ENCODE peak calls at places on chromosomes 2 and 18, in ten cellular contexts. One of them, this sample, is unnamed.

GRCh38 chr2:30358351-30358750 is 88.7 kb upstream of the LCLAT1 start:
- DNase-seq in NCI-H1048: no peak
- DNase-seq in stimulated activated CD4-positive, alpha-beta T cell treated with anti-CD3 and anti-CD28 coated beads, Interleukin-12 subunit alpha, Interleukin-12 subunit beta, amount 100 ng/mL, for 4 hours: no peak
- DNase-seq in left ventricle myocardium inferior: no peak
- DNase-seq in A549: no peak
- DNase-seq in Caco-2: no peak
- DNase-seq in ascending aorta: no peak
- DNase-seq in GM23338: no peak
- DNase-seq in activated T-cell treated with anti-CD3 and anti-CD28 coated beads for 1 hour: no peak
- DNase-seq in T-helper 2 cell: no peak
- DNase-seq in this sample: no peak

GRCh38 chr18:69216390-69216789 is 184.3 kb upstream of the DOK6 start:
- DNase-seq in NCI-H1048: no peak
- DNase-seq in stimulated activated CD4-positive, alpha-beta T cell treated with anti-CD3 and anti-CD28 coated beads, Interleukin-12 subunit alpha, Interleukin-12 subunit beta, amount 100 ng/mL, for 4 hours: no peak
- DNase-seq in left ventricle myocardium inferior: no peak
- DNase-seq in A549: no peak
- DNase-seq in Caco-2: no peak
- DNase-seq in ascending aorta: no peak
- DNase-seq in GM23338: no peak
- DNase-seq in activated T-cell treated with anti-CD3 and anti-CD28 coated beads for 1 hour: no peak
- DNase-seq in T-helper 2 cell: no peak
- DNase-seq in this sample: no peak

GRCh38 chr18:5600376-5601071 is 56.7 kb upstream of the EPB41L3 start:
- DNase-seq in NCI-H1048: no peak
- DNase-seq in stimulated activated CD4-positive, alpha-beta T cell treated with anti-CD3 and anti-CD28 coated beads, Interleukin-12 subunit alpha, Interleukin-12 subunit beta, amount 100 ng/mL, for 4 hours: no peak
- DNase-seq in left ventricle myocardium inferior: no peak
- DNase-seq in A549: no peak
- DNase-seq in Caco-2: no peak
- DNase-seq in ascending aorta: no peak
- DNase-seq in GM23338: peak; percentile 54
- DNase-seq in activated T-cell treated with anti-CD3 and anti-CD28 coated beads for 1 hour: no peak
- DNase-seq in T-helper 2 cell: no peak
- DNase-seq in this sample: no peak

GRCh38 chr2:229980440-229981184 is 58.3 kb downstream of the FBXO36 start:
- DNase-seq in NCI-H1048: no peak
- DNase-seq in stimulated activated CD4-positive, alpha-beta T cell treated with anti-CD3 and anti-CD28 coated beads, Interleukin-12 subunit alpha, Interleukin-12 subunit beta, amount 100 ng/mL, for 4 hours: no peak
- DNase-seq in left ventricle myocardium inferior: peak; percentile 62
- DNase-seq in A549: no peak
- DNase-seq in Caco-2: no peak
- DNase-seq in ascending aorta: no peak
- DNase-seq in GM23338: peak; percentile 67
- DNase-seq in activated T-cell treated with anti-CD3 and anti-CD28 coated beads for 1 hour: no peak
- DNase-seq in T-helper 2 cell: peak; percentile 44
- DNase-seq in this sample: no peak

GRCh38 chr2:223474893-223475292 is 127.3 kb downstream of the SCG2 start:
- DNase-seq in NCI-H1048: no peak
- DNase-seq in stimulated activated CD4-positive, alpha-beta T cell treated with anti-CD3 and anti-CD28 coated beads, Interleukin-12 subunit alpha, Interleukin-12 subunit beta, amount 100 ng/mL, for 4 hours: no peak
- DNase-seq in left ventricle myocardium inferior: no peak
- DNase-seq in A549: no peak
- DNase-seq in Caco-2: no peak
- DNase-seq in ascending aorta: no peak
- DNase-seq in GM23338: no peak
- DNase-seq in activated T-cell treated with anti-CD3 and anti-CD28 coated beads for 1 hour: no peak
- DNase-seq in T-helper 2 cell: no peak
- DNase-seq in this sample: no peak

GRCh38 chr18:79545255-79545654 is 134.3 kb upstream of the CTDP1 start:
- DNase-seq in NCI-H1048: no peak
- DNase-seq in stimulated activated CD4-positive, alpha-beta T cell treated with anti-CD3 and anti-CD28 coated beads, Interleukin-12 subunit alpha, Interleukin-12 subunit beta, amount 100 ng/mL, for 4 hours: no peak
- DNase-seq in left ventricle myocardium inferior: no peak
- DNase-seq in A549: no peak
- DNase-seq in Caco-2: no peak
- DNase-seq in ascending aorta: no peak
- DNase-seq in GM23338: no peak
- DNase-seq in activated T-cell treated with anti-CD3 and anti-CD28 coated beads for 1 hour: no peak
- DNase-seq in T-helper 2 cell: no peak
- DNase-seq in this sample: no peak

GRCh38 chr18:11336241-11336640 is 186.9 kb upstream of the PIEZO2 start:
- DNase-seq in NCI-H1048: no peak
- DNase-seq in stimulated activated CD4-positive, alpha-beta T cell treated with anti-CD3 and anti-CD28 coated beads, Interleukin-12 subunit alpha, Interleukin-12 subunit beta, amount 100 ng/mL, for 4 hours: no peak
- DNase-seq in left ventricle myocardium inferior: no peak
- DNase-seq in A549: no peak
- DNase-seq in Caco-2: no peak
- DNase-seq in ascending aorta: no peak
- DNase-seq in GM23338: no peak
- DNase-seq in activated T-cell treated with anti-CD3 and anti-CD28 coated beads for 1 hour: no peak
- DNase-seq in T-helper 2 cell: no peak
- DNase-seq in this sample: no peak

GRCh38 chr2:191846787-191847620 is at the start of gene CAVIN2:
- DNase-seq in NCI-H1048: no peak
- DNase-seq in stimulated activated CD4-positive, alpha-beta T cell treated with anti-CD3 and anti-CD28 coated beads, Interleukin-12 subunit alpha, Interleukin-12 subunit beta, amount 100 ng/mL, for 4 hours: no peak
- DNase-seq in left ventricle myocardium inferior: peak; percentile 71
- DNase-seq in A549: peak; percentile 45
- DNase-seq in Caco-2: no peak
- DNase-seq in ascending aorta: no peak
- DNase-seq in GM23338: no peak
- DNase-seq in activated T-cell treated with anti-CD3 and anti-CD28 coated beads for 1 hour: no peak
- DNase-seq in T-helper 2 cell: no peak
- DNase-seq in this sample: no peak

GRCh38 chr18:36493349-36494281 is 196.1 kb downstream of the FHOD3 start:
- DNase-seq in NCI-H1048: no peak
- DNase-seq in stimulated activated CD4-positive, alpha-beta T cell treated with anti-CD3 and anti-CD28 coated beads, Interleukin-12 subunit alpha, Interleukin-12 subunit beta, amount 100 ng/mL, for 4 hours: no peak
- DNase-seq in left ventricle myocardium inferior: peak; percentile 28
- DNase-seq in A549: no peak
- DNase-seq in Caco-2: peak; percentile 35
- DNase-seq in ascending aorta: no peak
- DNase-seq in GM23338: peak; percentile 64
- DNase-seq in activated T-cell treated with anti-CD3 and anti-CD28 coated beads for 1 hour: no peak
- DNase-seq in T-helper 2 cell: no peak
- DNase-seq in this sample: peak; percentile 25

GRCh38 chr2:58812766-58813344 is 571.7 kb upstream of the FANCL start:
- DNase-seq in NCI-H1048: no peak
- DNase-seq in stimulated activated CD4-positive, alpha-beta T cell treated with anti-CD3 and anti-CD28 coated beads, Interleukin-12 subunit alpha, Interleukin-12 subunit beta, amount 100 ng/mL, for 4 hours: no peak
- DNase-seq in left ventricle myocardium inferior: no peak
- DNase-seq in A549: no peak
- DNase-seq in Caco-2: no peak
- DNase-seq in ascending aorta: no peak
- DNase-seq in GM23338: no peak
- DNase-seq in activated T-cell treated with anti-CD3 and anti-CD28 coated beads for 1 hour: no peak
- DNase-seq in T-helper 2 cell: no peak
- DNase-seq in this sample: no peak

GRCh38 chr2:24538720-24539119 is 47.7 kb downstream of the NCOA1 start:
- DNase-seq in NCI-H1048: no peak
- DNase-seq in stimulated activated CD4-positive, alpha-beta T cell treated with anti-CD3 and anti-CD28 coated beads, Interleukin-12 subunit alpha, Interleukin-12 subunit beta, amount 100 ng/mL, for 4 hours: no peak
- DNase-seq in left ventricle myocardium inferior: no peak
- DNase-seq in A549: no peak
- DNase-seq in Caco-2: no peak
- DNase-seq in ascending aorta: no peak
- DNase-seq in GM23338: no peak
- DNase-seq in activated T-cell treated with anti-CD3 and anti-CD28 coated beads for 1 hour: no peak
- DNase-seq in T-helper 2 cell: no peak
- DNase-seq in this sample: no peak

GRCh38 chr2:119782308-119783027 is 22.7 kb downstream of the PTPN4 start:
- DNase-seq in NCI-H1048: no peak
- DNase-seq in stimulated activated CD4-positive, alpha-beta T cell treated with anti-CD3 and anti-CD28 coated beads, Interleukin-12 subunit alpha, Interleukin-12 subunit beta, amount 100 ng/mL, for 4 hours: no peak
- DNase-seq in left ventricle myocardium inferior: no peak
- DNase-seq in A549: no peak
- DNase-seq in Caco-2: no peak
- DNase-seq in ascending aorta: no peak
- DNase-seq in GM23338: no peak
- DNase-seq in activated T-cell treated with anti-CD3 and anti-CD28 coated beads for 1 hour: no peak
- DNase-seq in T-helper 2 cell: no peak
- DNase-seq in this sample: no peak

GRCh38 chr18:812673-813404 is 797 bp upstream of the YES1 start:
- DNase-seq in NCI-H1048: no peak
- DNase-seq in stimulated activated CD4-positive, alpha-beta T cell treated with anti-CD3 and anti-CD28 coated beads, Interleukin-12 subunit alpha, Interleukin-12 subunit beta, amount 100 ng/mL, for 4 hours: peak; percentile 47
- DNase-seq in left ventricle myocardium inferior: peak; percentile 68
- DNase-seq in A549: peak; percentile 36
- DNase-seq in Caco-2: peak; percentile 46
- DNase-seq in ascending aorta: peak; percentile 60
- DNase-seq in GM23338: peak; percentile 84
- DNase-seq in activated T-cell treated with anti-CD3 and anti-CD28 coated beads for 1 hour: peak; percentile 43
- DNase-seq in T-helper 2 cell: peak; percentile 87
- DNase-seq in this sample: peak; percentile 42

GRCh38 chr18:62037989-62038778 is 145.4 kb upstream of the RNF152 start:
- DNase-seq in NCI-H1048: no peak
- DNase-seq in stimulated activated CD4-positive, alpha-beta T cell treated with anti-CD3 and anti-CD28 coated beads, Interleukin-12 subunit alpha, Interleukin-12 subunit beta, amount 100 ng/mL, for 4 hours: no peak
- DNase-seq in left ventricle myocardium inferior: no peak
- DNase-seq in A549: no peak
- DNase-seq in Caco-2: no peak
- DNase-seq in ascending aorta: no peak
- DNase-seq in GM23338: no peak
- DNase-seq in activated T-cell treated with anti-CD3 and anti-CD28 coated beads for 1 hour: no peak
- DNase-seq in T-helper 2 cell: no peak
- DNase-seq in this sample: no peak

GRCh38 chr2:47616506-47616905 is 166.4 kb upstream of the MSH6 start:
- DNase-seq in NCI-H1048: no peak
- DNase-seq in stimulated activated CD4-positive, alpha-beta T cell treated with anti-CD3 and anti-CD28 coated beads, Interleukin-12 subunit alpha, Interleukin-12 subunit beta, amount 100 ng/mL, for 4 hours: no peak
- DNase-seq in left ventricle myocardium inferior: no peak
- DNase-seq in A549: no peak
- DNase-seq in Caco-2: no peak
- DNase-seq in ascending aorta: no peak
- DNase-seq in GM23338: no peak
- DNase-seq in activated T-cell treated with anti-CD3 and anti-CD28 coated beads for 1 hour: no peak
- DNase-seq in T-helper 2 cell: no peak
- DNase-seq in this sample: no peak

GRCh38 chr2:158004131-158004530 is 97.5 kb upstream of the UPP2 start:
- DNase-seq in NCI-H1048: no peak
- DNase-seq in stimulated activated CD4-positive, alpha-beta T cell treated with anti-CD3 and anti-CD28 coated beads, Interleukin-12 subunit alpha, Interleukin-12 subunit beta, amount 100 ng/mL, for 4 hours: no peak
- DNase-seq in left ventricle myocardium inferior: no peak
- DNase-seq in A549: no peak
- DNase-seq in Caco-2: no peak
- DNase-seq in ascending aorta: no peak
- DNase-seq in GM23338: no peak
- DNase-seq in activated T-cell treated with anti-CD3 and anti-CD28 coated beads for 1 hour: no peak
- DNase-seq in T-helper 2 cell: no peak
- DNase-seq in this sample: no peak

GRCh38 chr2:223008162-223008561 is 43.8 kb upstream of the KCNE4 start:
- DNase-seq in NCI-H1048: no peak
- DNase-seq in stimulated activated CD4-positive, alpha-beta T cell treated with anti-CD3 and anti-CD28 coated beads, Interleukin-12 subunit alpha, Interleukin-12 subunit beta, amount 100 ng/mL, for 4 hours: no peak
- DNase-seq in left ventricle myocardium inferior: peak; percentile 19
- DNase-seq in A549: no peak
- DNase-seq in Caco-2: no peak
- DNase-seq in ascending aorta: no peak
- DNase-seq in GM23338: no peak
- DNase-seq in activated T-cell treated with anti-CD3 and anti-CD28 coated beads for 1 hour: no peak
- DNase-seq in T-helper 2 cell: no peak
- DNase-seq in this sample: no peak

GRCh38 chr2:48197618-48198017 is 291.3 kb upstream of the FBXO11 start:
- DNase-seq in NCI-H1048: no peak
- DNase-seq in stimulated activated CD4-positive, alpha-beta T cell treated with anti-CD3 and anti-CD28 coated beads, Interleukin-12 subunit alpha, Interleukin-12 subunit beta, amount 100 ng/mL, for 4 hours: no peak
- DNase-seq in left ventricle myocardium inferior: no peak
- DNase-seq in A549: no peak
- DNase-seq in Caco-2: no peak
- DNase-seq in ascending aorta: no peak
- DNase-seq in GM23338: no peak
- DNase-seq in activated T-cell treated with anti-CD3 and anti-CD28 coated beads for 1 hour: no peak
- DNase-seq in T-helper 2 cell: no peak
- DNase-seq in this sample: no peak

GRCh38 chr2:43044093-43044614 is 182.3 kb downstream of the ZFP36L2 start:
- DNase-seq in NCI-H1048: no peak
- DNase-seq in stimulated activated CD4-positive, alpha-beta T cell treated with anti-CD3 and anti-CD28 coated beads, Interleukin-12 subunit alpha, Interleukin-12 subunit beta, amount 100 ng/mL, for 4 hours: no peak
- DNase-seq in left ventricle myocardium inferior: no peak
- DNase-seq in A549: no peak
- DNase-seq in Caco-2: no peak
- DNase-seq in ascending aorta: no peak
- DNase-seq in GM23338: no peak
- DNase-seq in activated T-cell treated with anti-CD3 and anti-CD28 coated beads for 1 hour: no peak
- DNase-seq in T-helper 2 cell: no peak
- DNase-seq in this sample: no peak

This sample was measured in HuH-7.